ENCODE peak calls at places on chromosomes 2 and 18, in ten cellular contexts. One of them, this sample, is unnamed.

GRCh38 chr18:11047156-11047555 is 102.2 kb downstream of the PIEZO2 start:
- DNase-seq in lower lobe of right lung: no peak
- DNase-seq in heart left ventricle: no peak
- DNase-seq in adrenal gland: no peak
- DNase-seq in brain microvascular endothelial cell: peak; percentile 82
- DNase-seq in hepatocyte: peak; percentile 23
- DNase-seq in heart right ventricle: no peak
- DNase-seq in colonic mucosa: no peak
- DNase-seq in sigmoid colon: no peak
- DNase-seq in neural progenitor cell: no peak
- DNase-seq in this sample: no peak

GRCh38 chr18:48122376-48122775 is 191.9 kb upstream of the SMAD2 start:
- DNase-seq in heart right ventricle: no peak
- DNase-seq in neural progenitor cell: no peak
- DNase-seq in heart left ventricle: no peak
- DNase-seq in hepatocyte: no peak
- DNase-seq in lower lobe of right lung: no peak
- DNase-seq in sigmoid colon: peak; percentile 25
- DNase-seq in brain microvascular endothelial cell: no peak
- DNase-seq in adrenal gland: no peak
- DNase-seq in colonic mucosa: no peak
- DNase-seq in this sample: no peak

GRCh38 chr2:234682492-234683228 is 185.8 kb upstream of the ARL4C start:
- DNase-seq in lower lobe of right lung: no peak
- DNase-seq in colonic mucosa: no peak
- DNase-seq in hepatocyte: no peak
- DNase-seq in brain microvascular endothelial cell: peak; percentile 28
- DNase-seq in heart left ventricle: no peak
- DNase-seq in heart right ventricle: no peak
- DNase-seq in sigmoid colon: no peak
- DNase-seq in adrenal gland: no peak
- DNase-seq in neural progenitor cell: no peak
- DNase-seq in this sample: no peak

GRCh38 chr2:156005531-156005930 is 327.0 kb downstream of the NR4A2 start:
- DNase-seq in neural progenitor cell: no peak
- DNase-seq in heart left ventricle: no peak
- DNase-seq in colonic mucosa: no peak
- DNase-seq in lower lobe of right lung: peak; percentile 32
- DNase-seq in hepatocyte: no peak
- DNase-seq in sigmoid colon: no peak
- DNase-seq in adrenal gland: no peak
- DNase-seq in brain microvascular endothelial cell: no peak
- DNase-seq in heart right ventricle: peak; percentile 6
- DNase-seq in this sample: no peak

GRCh38 chr2:1781291-1782080 is 37.2 kb upstream of the PXDN start:
- DNase-seq in adrenal gland: no peak
- DNase-seq in sigmoid colon: no peak
- DNase-seq in neural progenitor cell: no peak
- DNase-seq in colonic mucosa: no peak
- DNase-seq in hepatocyte: no peak
- DNase-seq in heart right ventricle: no peak
- DNase-seq in heart left ventricle: no peak
- DNase-seq in brain microvascular endothelial cell: peak; percentile 57
- DNase-seq in lower lobe of right lung: no peak
- DNase-seq in this sample: no peak

GRCh38 chr18:76875390-76876330 is 53.3 kb downstream of the ZNF236 start:
- DNase-seq in colonic mucosa: peak; percentile 68
- DNase-seq in adrenal gland: no peak
- DNase-seq in hepatocyte: peak; percentile 78
- DNase-seq in heart left ventricle: no peak
- DNase-seq in heart right ventricle: no peak
- DNase-seq in neural progenitor cell: peak; percentile 73
- DNase-seq in brain microvascular endothelial cell: peak; percentile 38
- DNase-seq in lower lobe of right lung: no peak
- DNase-seq in sigmoid colon: no peak
- DNase-seq in this sample: peak; percentile 66

GRCh38 chr2:183597841-183598240 is 473.6 kb downstream of the NUP35 start:
- DNase-seq in neural progenitor cell: no peak
- DNase-seq in brain microvascular endothelial cell: no peak
- DNase-seq in lower lobe of right lung: no peak
- DNase-seq in heart right ventricle: no peak
- DNase-seq in sigmoid colon: no peak
- DNase-seq in adrenal gland: no peak
- DNase-seq in heart left ventricle: no peak
- DNase-seq in hepatocyte: no peak
- DNase-seq in colonic mucosa: no peak
- DNase-seq in this sample: no peak

GRCh38 chr2:199364153-199364552 is 93.6 kb downstream of the SATB2 start:
- DNase-seq in colonic mucosa: no peak
- DNase-seq in lower lobe of right lung: no peak
- DNase-seq in hepatocyte: no peak
- DNase-seq in sigmoid colon: no peak
- DNase-seq in neural progenitor cell: no peak
- DNase-seq in heart right ventricle: no peak
- DNase-seq in adrenal gland: no peak
- DNase-seq in brain microvascular endothelial cell: no peak
- DNase-seq in heart left ventricle: no peak
- DNase-seq in this sample: no peak

GRCh38 chr2:70088508-70089219 is 1.4 kb downstream of the PCBP1 start:
- DNase-seq in neural progenitor cell: no peak
- DNase-seq in hepatocyte: no peak
- DNase-seq in colonic mucosa: no peak
- DNase-seq in brain microvascular endothelial cell: no peak
- DNase-seq in adrenal gland: no peak
- DNase-seq in heart left ventricle: no peak
- DNase-seq in lower lobe of right lung: no peak
- DNase-seq in sigmoid colon: no peak
- DNase-seq in heart right ventricle: no peak
- DNase-seq in this sample: peak; percentile 52

GRCh38 chr2:233422050-233422639 is 67.9 kb downstream of the DGKD start:
- DNase-seq in brain microvascular endothelial cell: no peak
- DNase-seq in heart right ventricle: no peak
- DNase-seq in adrenal gland: no peak
- DNase-seq in heart left ventricle: no peak
- DNase-seq in neural progenitor cell: no peak
- DNase-seq in sigmoid colon: no peak
- DNase-seq in lower lobe of right lung: peak; percentile 95
- DNase-seq in colonic mucosa: peak; percentile 89
- DNase-seq in hepatocyte: peak; percentile 88
- DNase-seq in this sample: peak; percentile 80

GRCh38 chr2:174485763-174486613 is 841 bp downstream of the GPR155 start:
- DNase-seq in heart right ventricle: peak; percentile 24
- DNase-seq in adrenal gland: peak; percentile 44
- DNase-seq in colonic mucosa: peak; percentile 28
- DNase-seq in hepatocyte: peak; percentile 37
- DNase-seq in brain microvascular endothelial cell: peak; percentile 26
- DNase-seq in heart left ventricle: peak; percentile 32
- DNase-seq in sigmoid colon: peak; percentile 69
- DNase-seq in lower lobe of right lung: no peak
- DNase-seq in neural progenitor cell: peak; percentile 42
- DNase-seq in this sample: peak; percentile 56

GRCh38 chr18:74905245-74905644 is 303.7 kb downstream of the PTGR3 start:
- DNase-seq in colonic mucosa: no peak
- DNase-seq in brain microvascular endothelial cell: no peak
- DNase-seq in sigmoid colon: peak; percentile 89
- DNase-seq in heart right ventricle: peak; percentile 19
- DNase-seq in hepatocyte: no peak
- DNase-seq in neural progenitor cell: no peak
- DNase-seq in lower lobe of right lung: no peak
- DNase-seq in heart left ventricle: no peak
- DNase-seq in adrenal gland: no peak
- DNase-seq in this sample: no peak

GRCh38 chr2:127573771-127574170 is 38.3 kb downstream of the MYO7B start:
- DNase-seq in sigmoid colon: peak; percentile 28
- DNase-seq in heart right ventricle: no peak
- DNase-seq in lower lobe of right lung: no peak
- DNase-seq in adrenal gland: no peak
- DNase-seq in colonic mucosa: no peak
- DNase-seq in hepatocyte: no peak
- DNase-seq in neural progenitor cell: no peak
- DNase-seq in heart left ventricle: peak; percentile 7
- DNase-seq in brain microvascular endothelial cell: no peak
- DNase-seq in this sample: no peak

GRCh38 chr2:112108238-112108832 is 29.9 kb upstream of the FBLN7 start:
- DNase-seq in adrenal gland: no peak
- DNase-seq in hepatocyte: no peak
- DNase-seq in neural progenitor cell: no peak
- DNase-seq in brain microvascular endothelial cell: no peak
- DNase-seq in sigmoid colon: no peak
- DNase-seq in heart right ventricle: no peak
- DNase-seq in colonic mucosa: no peak
- DNase-seq in lower lobe of right lung: no peak
- DNase-seq in heart left ventricle: no peak
- DNase-seq in this sample: no peak

GRCh38 chr2:235813398-235813797 is 319.6 kb downstream of the AGAP1 start:
- DNase-seq in adrenal gland: no peak
- DNase-seq in lower lobe of right lung: no peak
- DNase-seq in neural progenitor cell: no peak
- DNase-seq in sigmoid colon: no peak
- DNase-seq in heart right ventricle: no peak
- DNase-seq in colonic mucosa: no peak
- DNase-seq in brain microvascular endothelial cell: no peak
- DNase-seq in heart left ventricle: no peak
- DNase-seq in hepatocyte: no peak
- DNase-seq in this sample: no peak

GRCh38 chr2:156399224-156399949 is 36.8 kb upstream of the GPD2 start:
- DNase-seq in brain microvascular endothelial cell: no peak
- DNase-seq in sigmoid colon: no peak
- DNase-seq in heart right ventricle: no peak
- DNase-seq in neural progenitor cell: no peak
- DNase-seq in colonic mucosa: peak; percentile 20
- DNase-seq in adrenal gland: no peak
- DNase-seq in hepatocyte: peak; percentile 23
- DNase-seq in lower lobe of right lung: peak; percentile 55
- DNase-seq in heart left ventricle: no peak
- DNase-seq in this sample: no peak

GRCh38 chr2:230922951-230923717 is 1.9 kb downstream of the GPR55 start:
- DNase-seq in neural progenitor cell: no peak
- DNase-seq in heart left ventricle: peak; percentile 15
- DNase-seq in hepatocyte: no peak
- DNase-seq in adrenal gland: no peak
- DNase-seq in lower lobe of right lung: no peak
- DNase-seq in colonic mucosa: no peak
- DNase-seq in heart right ventricle: no peak
- DNase-seq in brain microvascular endothelial cell: no peak
- DNase-seq in sigmoid colon: peak; percentile 52
- DNase-seq in this sample: peak; percentile 42

GRCh38 chr2:113894156-113894743 is 4.4 kb downstream of the ACTR3 start:
- DNase-seq in neural progenitor cell: no peak
- DNase-seq in heart left ventricle: no peak
- DNase-seq in hepatocyte: peak; percentile 41
- DNase-seq in lower lobe of right lung: no peak
- DNase-seq in adrenal gland: no peak
- DNase-seq in colonic mucosa: no peak
- DNase-seq in heart right ventricle: no peak
- DNase-seq in brain microvascular endothelial cell: peak; percentile 53
- DNase-seq in sigmoid colon: no peak
- DNase-seq in this sample: no peak

DNA sequence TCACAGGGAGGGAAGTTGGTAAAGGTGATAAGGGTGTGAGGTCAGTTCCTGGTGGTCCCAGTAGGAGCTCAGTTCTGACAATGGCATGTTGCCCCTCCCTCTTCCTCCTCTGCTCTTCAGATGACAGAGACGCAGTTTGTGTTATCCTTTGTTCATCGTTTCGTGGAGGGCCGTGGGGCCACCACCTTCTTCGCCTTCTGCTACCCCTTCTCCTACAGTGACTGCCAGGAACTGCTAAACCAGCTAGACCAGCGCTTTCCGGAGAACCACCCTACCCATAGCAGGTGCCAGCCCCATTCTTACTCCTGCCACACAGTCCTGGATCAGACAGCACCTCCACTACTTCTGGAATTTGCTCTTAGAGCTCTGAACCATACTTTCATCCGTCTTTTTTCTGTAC is 2.3 kb downstream of the AGBL5 start:
- DNase-seq in colonic mucosa: no peak
- DNase-seq in adrenal gland: no peak
- DNase-seq in brain microvascular endothelial cell: no peak
- DNase-seq in heart right ventricle: no peak
- DNase-seq in neural progenitor cell: no peak
- DNase-seq in hepatocyte: no peak
- DNase-seq in lower lobe of right lung: no peak
- DNase-seq in sigmoid colon: no peak
- DNase-seq in heart left ventricle: no peak
- DNase-seq in this sample: no peak
- H3K36me3 ChIP-seq in colonic mucosa: no peaks in the 10 kb centered on the region
- H3K36me3 ChIP-seq in adrenal gland: no peaks in the 10 kb centered on the region
- H3K36me3 ChIP-seq in brain microvascular endothelial cell: peaks cover 19% of the 10 kb centered on the region
- H3K36me3 ChIP-seq in heart right ventricle: peaks cover 59% of the 10 kb centered on the region
- H3K36me3 ChIP-seq in neural progenitor cell: no peaks in the 10 kb centered on the region
- H3K36me3 ChIP-seq in hepatocyte: no peaks in the 10 kb centered on the region
- H3K36me3 ChIP-seq in lower lobe of right lung: peaks cover 52% of the 10 kb centered on the region
- H3K36me3 ChIP-seq in sigmoid colon: peaks cover 29% of the 10 kb centered on the region
- H3K36me3 ChIP-seq in heart left ventricle: peaks cover 34% of the 10 kb centered on the region
- H3K36me3 ChIP-seq in this sample: no peaks in the 10 kb centered on the region

DNA sequence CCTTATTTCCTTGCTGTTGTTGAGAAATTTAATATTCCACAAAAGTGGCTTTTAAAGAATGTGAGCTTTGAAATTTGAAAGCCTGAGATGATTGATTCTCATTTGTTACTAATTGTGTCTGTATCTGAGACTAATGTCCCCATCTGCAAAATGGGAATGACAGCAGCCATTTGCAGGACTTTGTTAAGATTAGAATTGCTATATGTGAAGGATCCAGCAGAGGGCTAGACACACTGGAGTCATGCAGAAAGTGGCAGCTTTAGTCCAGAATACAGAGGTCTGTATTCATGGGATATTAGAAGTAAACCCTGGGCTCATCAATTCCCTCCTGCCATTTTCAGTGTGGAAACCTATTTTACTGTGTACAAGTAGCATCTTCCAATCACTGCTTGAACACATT is 296.5 kb upstream of the GYPC start:
- DNase-seq in colonic mucosa: no peak
- DNase-seq in brain microvascular endothelial cell: peak; percentile 31
- DNase-seq in neural progenitor cell: peak; percentile 28
- DNase-seq in sigmoid colon: no peak
- DNase-seq in hepatocyte: no peak
- DNase-seq in heart right ventricle: no peak
- DNase-seq in adrenal gland: no peak
- DNase-seq in lower lobe of right lung: no peak
- DNase-seq in heart left ventricle: no peak
- DNase-seq in this sample: no peak
- TF ChIP-seq CTCF in colonic mucosa: no peak
- TF ChIP-seq CTCF in brain microvascular endothelial cell: peak; percentile 39
- TF ChIP-seq CTCF in neural progenitor cell: peak; percentile 48
- TF ChIP-seq CTCF in sigmoid colon: no peak
- TF ChIP-seq CTCF in hepatocyte: peak; percentile 20
- TF ChIP-seq CTCF in heart right ventricle: peak; percentile 47
- TF ChIP-seq CTCF in adrenal gland: peak; percentile 23
- TF ChIP-seq CTCF in lower lobe of right lung: no peak
- TF ChIP-seq CTCF in heart left ventricle: peak; percentile 6
- TF ChIP-seq CTCF in this sample: no peak

GRCh38 chr2:238262496-238263122 is 22.8 kb upstream of the HES6 start:
- DNase-seq in lower lobe of right lung: peak; percentile 38
- DNase-seq in heart right ventricle: no peak
- DNase-seq in brain microvascular endothelial cell: no peak
- DNase-seq in neural progenitor cell: no peak
- DNase-seq in heart left ventricle: no peak
- DNase-seq in adrenal gland: no peak
- DNase-seq in hepatocyte: no peak
- DNase-seq in sigmoid colon: peak; percentile 63
- DNase-seq in colonic mucosa: no peak
- DNase-seq in this sample: no peak
- H3K36me3 ChIP-seq in lower lobe of right lung: peaks cover 80% of the 10 kb centered on the region
- H3K36me3 ChIP-seq in heart right ventricle: peaks cover 91% of the 10 kb centered on the region
- H3K36me3 ChIP-seq in brain microvascular endothelial cell: no peaks in the 10 kb centered on the region
- H3K36me3 ChIP-seq in neural progenitor cell: no peaks in the 10 kb centered on the region
- H3K36me3 ChIP-seq in heart left ventricle: peaks cover 49% of the 10 kb centered on the region
- H3K36me3 ChIP-seq in adrenal gland: no peaks in the 10 kb centered on the region
- H3K36me3 ChIP-seq in hepatocyte: no peaks in the 10 kb centered on the region
- H3K36me3 ChIP-seq in sigmoid colon: peaks cover 32% of the 10 kb centered on the region
- H3K36me3 ChIP-seq in colonic mucosa: peaks cover 3% of the 10 kb centered on the region
- H3K36me3 ChIP-seq in this sample: peaks cover 86% of the 10 kb centered on the region

GRCh38 chr2:137947714-137948336 is 16.4 kb upstream of the HNMT start:
- DNase-seq in lower lobe of right lung: peak; percentile 80
- DNase-seq in hepatocyte: peak; percentile 60
- DNase-seq in brain microvascular endothelial cell: peak; percentile 75
- DNase-seq in adrenal gland: peak; percentile 81
- DNase-seq in heart right ventricle: peak; percentile 66
- DNase-seq in sigmoid colon: peak; percentile 74
- DNase-seq in neural progenitor cell: peak; percentile 76
- DNase-seq in heart left ventricle: peak; percentile 70
- DNase-seq in colonic mucosa: peak; percentile 83
- DNase-seq in this sample: peak; percentile 85
- TF ChIP-seq CTCF in lower lobe of right lung: peak; percentile 59
- TF ChIP-seq CTCF in hepatocyte: peak; percentile 64
- TF ChIP-seq CTCF in brain microvascular endothelial cell: peak; percentile 77
- TF ChIP-seq CTCF in adrenal gland: peak; percentile 77
- TF ChIP-seq CTCF in heart right ventricle: peak; percentile 72
- TF ChIP-seq CTCF in sigmoid colon: peak; percentile 53
- TF ChIP-seq CTCF in neural progenitor cell: peak; percentile 85
- TF ChIP-seq CTCF in heart left ventricle: peak; percentile 59
- TF ChIP-seq CTCF in colonic mucosa: peak; percentile 44
- TF ChIP-seq CTCF in this sample: peak; percentile 23